ENCODE peak calls at places on chromosomes 12 and 14, in four cellular contexts. One of them, this sample, is unnamed.

GRCh38 chr12:113882690-113883089 is 83.4 kb downstream of the RBM19 start:
- DNase-seq in GM23248: no peak
- DNase-seq in neural progenitor cell: no peak
- DNase-seq in PC-3: no peak
- DNase-seq in this sample: no peak

GRCh38 chr12:57479376-57480115 is at the start of gene ARHGAP9:
- DNase-seq in neural progenitor cell: no peak
- DNase-seq in GM23248: no peak
- DNase-seq in PC-3: no peak
- DNase-seq in this sample: no peak

GRCh38 chr12:39357046-39357445 is 85.9 kb downstream of the KIF21A start:
- DNase-seq in GM23248: no peak
- DNase-seq in neural progenitor cell: no peak
- DNase-seq in PC-3: no peak
- DNase-seq in this sample: no peak

GRCh38 chr12:96421014-96421413 is 20.8 kb upstream of the CDK17 start:
- DNase-seq in PC-3: no peak
- DNase-seq in neural progenitor cell: no peak
- DNase-seq in GM23248: no peak
- DNase-seq in this sample: peak

GRCh38 chr12:6336859-6337744 is 4.8 kb downstream of the TNFRSF1A start:
- DNase-seq in neural progenitor cell: no peak
- DNase-seq in PC-3: no peak
- DNase-seq in GM23248: peak
- DNase-seq in this sample: no peak

GRCh38 chr12:48037267-48037915 is 33.1 kb upstream of the COL2A1 start:
- DNase-seq in neural progenitor cell: peak
- DNase-seq in GM23248: no peak
- DNase-seq in PC-3: no peak
- DNase-seq in this sample: no peak

GRCh38 chr14:83096092-83096491 is 1562.4 kb upstream of the SEL1L start:
- DNase-seq in PC-3: no peak
- DNase-seq in neural progenitor cell: no peak
- DNase-seq in GM23248: peak
- DNase-seq in this sample: no peak

GRCh38 chr12:122303068-122303467 is 36.8 kb upstream of the VPS33A start:
- DNase-seq in GM23248: no peak
- DNase-seq in neural progenitor cell: no peak
- DNase-seq in PC-3: no peak
- DNase-seq in this sample: no peak

DNA sequence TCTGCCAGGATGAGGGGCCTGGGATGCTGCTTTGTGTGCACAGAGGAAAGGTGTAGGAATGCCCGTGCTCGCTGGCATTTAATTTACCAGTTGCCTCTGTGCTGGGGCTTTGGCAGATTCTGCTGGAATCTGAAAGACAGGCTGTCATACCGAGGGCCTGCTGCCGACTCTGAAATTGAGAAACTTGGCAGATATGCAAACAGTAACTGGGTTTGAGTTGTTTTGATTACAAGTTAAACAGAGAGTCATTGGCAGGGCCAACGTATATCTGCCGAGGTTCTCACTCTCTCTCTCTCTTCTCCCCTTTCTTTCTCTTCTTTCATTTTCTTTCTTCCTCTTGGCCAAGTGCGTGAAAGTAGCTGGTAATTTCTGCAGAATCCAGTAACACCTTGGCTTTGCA is 618.7 kb downstream of the VRK1 start:
- DNase-seq in GM23248: no peak
- DNase-seq in neural progenitor cell: no peak
- DNase-seq in PC-3: no peak
- DNase-seq in this sample: no peak
- H3K9ac ChIP-seq in GM23248: no peak
- H3K9ac ChIP-seq in neural progenitor cell: no peak
- H3K9ac ChIP-seq in PC-3: no peak
- H3K9ac ChIP-seq in this sample: no peak

GRCh38 chr12:19886805-19887105 is 447.5 kb downstream of the AEBP2 start:
- DNase-seq in PC-3: no peak
- DNase-seq in GM23248: no peak
- DNase-seq in neural progenitor cell: no peak
- DNase-seq in this sample: no peak
- TF ChIP-seq EZH2phosphoT487 in PC-3: no peak
- TF ChIP-seq EZH2phosphoT487 in GM23248: no peak
- TF ChIP-seq EZH2phosphoT487 in neural progenitor cell: no peak
- TF ChIP-seq EZH2phosphoT487 in this sample: no peak

DNA sequence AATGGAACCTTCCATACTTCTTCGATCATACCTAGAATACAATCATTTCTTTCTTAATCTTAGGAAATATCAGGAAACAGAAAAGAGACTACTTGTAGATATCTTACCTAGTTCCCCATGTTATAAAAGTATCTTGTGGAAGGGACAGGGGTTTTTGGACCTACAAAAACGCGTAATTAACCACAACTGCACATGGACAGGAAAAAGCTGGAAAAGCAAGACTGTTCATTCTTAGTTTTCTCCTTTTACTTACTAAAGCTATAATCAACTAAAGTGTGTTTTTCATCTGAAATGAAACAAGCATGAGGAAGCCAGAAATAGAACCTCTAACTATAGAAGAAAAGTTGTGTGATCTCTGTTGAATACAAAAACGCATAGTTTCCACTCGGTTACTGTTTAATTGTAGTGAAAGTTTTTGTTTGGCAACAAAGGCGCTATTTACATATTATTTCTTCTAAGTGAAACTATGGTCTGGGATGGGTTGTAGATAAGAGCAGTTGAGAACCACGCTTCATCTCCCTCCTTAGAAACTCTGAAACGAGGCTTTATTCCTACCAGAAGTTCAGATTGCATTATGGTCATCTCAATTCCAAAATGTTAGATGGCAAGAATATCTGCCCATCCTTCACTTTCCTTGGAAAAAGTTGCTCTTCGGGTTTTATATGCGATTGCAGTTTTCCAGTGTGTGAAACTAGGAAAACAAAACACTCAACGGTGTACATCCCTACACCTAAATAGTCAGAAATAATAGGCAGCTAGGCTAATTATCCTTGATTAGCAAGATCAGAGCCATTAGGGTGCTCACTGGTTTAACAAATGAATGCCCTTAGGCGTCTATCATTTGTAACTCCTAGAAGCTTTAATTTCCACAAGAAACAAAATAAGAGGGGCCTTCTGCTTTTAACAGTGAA is 1.1 kb downstream of the BCAT1 start:
- DNase-seq in neural progenitor cell: peak
- DNase-seq in PC-3: no peak
- DNase-seq in GM23248: peak
- DNase-seq in this sample: no peak
- H3K9ac ChIP-seq in neural progenitor cell: peak
- H3K9ac ChIP-seq in PC-3: no peak
- H3K9ac ChIP-seq in GM23248: peak
- H3K9ac ChIP-seq in this sample: no peak

DNA sequence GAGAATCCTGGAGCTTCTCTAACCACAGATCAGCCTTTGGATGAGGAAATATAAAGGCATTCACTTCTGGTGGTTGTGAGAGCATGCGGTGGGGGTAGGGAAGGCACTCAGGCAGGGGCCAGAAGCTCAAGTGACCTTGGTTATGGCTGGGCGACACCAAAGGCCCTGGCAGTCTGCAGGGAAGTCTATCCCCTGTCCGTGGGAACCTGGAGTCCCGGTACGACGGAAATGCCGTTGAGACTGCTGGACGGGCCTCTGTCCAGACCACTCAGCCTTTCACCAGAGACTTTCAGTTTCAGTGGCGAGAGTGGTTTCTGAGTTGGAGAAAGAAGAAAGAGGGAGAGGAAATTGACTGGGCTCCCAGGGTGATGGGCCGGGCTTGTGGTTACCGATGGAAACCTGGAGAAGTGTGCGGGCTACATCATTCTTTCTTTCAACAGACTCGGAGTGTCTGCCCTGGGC is 20.9 kb downstream of the ISCA2 start:
- DNase-seq in GM23248: peak
- DNase-seq in neural progenitor cell: no peak
- DNase-seq in PC-3: no peak
- DNase-seq in this sample: peak
- TF ChIP-seq EZH2phosphoT487 in GM23248: peak
- TF ChIP-seq EZH2phosphoT487 in neural progenitor cell: no peak
- TF ChIP-seq EZH2phosphoT487 in PC-3: no peak
- TF ChIP-seq EZH2phosphoT487 in this sample: no peak

DNA sequence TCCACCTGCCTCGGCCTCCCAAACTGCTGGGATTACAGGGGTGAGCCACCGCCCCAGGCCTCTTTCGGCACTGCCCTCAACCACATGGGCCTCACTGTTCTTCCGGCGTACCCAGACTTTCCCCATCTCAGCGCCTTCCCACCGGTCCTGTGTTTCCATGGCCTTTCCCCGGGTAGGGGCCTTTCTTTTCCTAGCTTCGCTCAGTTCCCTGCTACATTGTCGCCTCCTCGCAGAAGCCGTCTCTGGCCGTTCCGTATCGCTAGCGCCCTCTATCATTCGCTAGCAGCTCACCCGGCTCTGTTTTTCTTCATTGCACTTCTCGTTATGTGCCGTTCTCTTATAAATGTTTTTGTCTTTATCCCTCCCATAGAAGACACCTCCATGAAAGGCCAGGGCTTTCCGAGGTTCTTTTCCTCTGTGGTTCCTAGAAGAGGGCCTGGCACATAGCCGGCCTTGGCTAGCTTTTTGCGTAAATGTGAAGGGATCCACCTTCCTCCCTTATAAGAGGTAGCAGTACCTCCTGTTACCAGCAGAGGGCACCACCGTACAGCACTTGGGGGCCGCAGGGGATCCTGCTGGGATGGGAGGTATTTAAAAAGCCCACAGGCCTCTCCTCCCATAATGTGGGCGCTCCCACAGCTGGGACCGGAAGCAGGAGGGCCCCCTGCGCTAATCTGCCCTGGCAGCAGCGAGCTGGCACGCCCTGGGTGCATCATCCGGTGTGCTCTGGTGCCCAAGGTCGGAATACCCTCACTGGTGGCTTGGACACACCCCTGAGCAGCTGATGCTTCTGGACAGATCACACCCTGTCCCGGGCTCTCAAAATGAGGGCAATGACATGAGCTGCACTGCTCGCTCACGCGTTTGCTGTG is 18.8 kb downstream of the TAMALIN start:
- DNase-seq in PC-3: peak
- DNase-seq in GM23248: peak
- DNase-seq in neural progenitor cell: peak
- DNase-seq in this sample: peak
- H3K9ac ChIP-seq in PC-3: peak
- H3K9ac ChIP-seq in GM23248: peak
- H3K9ac ChIP-seq in neural progenitor cell: no peak
- H3K9ac ChIP-seq in this sample: peak

GRCh38 chr12:120892265-120892664 is 11.9 kb downstream of the SPPL3 start:
- DNase-seq in PC-3: no peak
- DNase-seq in GM23248: no peak
- DNase-seq in neural progenitor cell: no peak
- DNase-seq in this sample: no peak
- TF ChIP-seq EZH2phosphoT487 in PC-3: no peak
- TF ChIP-seq EZH2phosphoT487 in GM23248: no peak
- TF ChIP-seq EZH2phosphoT487 in neural progenitor cell: no peak
- TF ChIP-seq EZH2phosphoT487 in this sample: no peak

GRCh38 chr12:85036241-85036707 is at the start of the genes LRRIQ1 and TSPAN19:
- DNase-seq in neural progenitor cell: peak
- DNase-seq in PC-3: peak
- DNase-seq in GM23248: peak
- DNase-seq in this sample: peak
- H3K9ac ChIP-seq in neural progenitor cell: peak
- H3K9ac ChIP-seq in PC-3: peak
- H3K9ac ChIP-seq in GM23248: peak
- H3K9ac ChIP-seq in this sample: peak

GRCh38 chr12:46677749-46678148 is 148.0 kb downstream of the SLC38A4 start:
- DNase-seq in PC-3: peak
- DNase-seq in neural progenitor cell: no peak
- DNase-seq in GM23248: peak
- DNase-seq in this sample: no peak
- TF ChIP-seq EZH2phosphoT487 in PC-3: no peak
- TF ChIP-seq EZH2phosphoT487 in neural progenitor cell: no peak
- TF ChIP-seq EZH2phosphoT487 in GM23248: no peak
- TF ChIP-seq EZH2phosphoT487 in this sample: no peak

GRCh38 chr12:28878629-28879028 is 270.4 kb upstream of the FAR2 start:
- DNase-seq in neural progenitor cell: no peak
- DNase-seq in PC-3: no peak
- DNase-seq in GM23248: no peak
- DNase-seq in this sample: no peak
- H3K9ac ChIP-seq in neural progenitor cell: no peak
- H3K9ac ChIP-seq in PC-3: no peak
- H3K9ac ChIP-seq in GM23248: no peak
- H3K9ac ChIP-seq in this sample: no peak

DNA sequence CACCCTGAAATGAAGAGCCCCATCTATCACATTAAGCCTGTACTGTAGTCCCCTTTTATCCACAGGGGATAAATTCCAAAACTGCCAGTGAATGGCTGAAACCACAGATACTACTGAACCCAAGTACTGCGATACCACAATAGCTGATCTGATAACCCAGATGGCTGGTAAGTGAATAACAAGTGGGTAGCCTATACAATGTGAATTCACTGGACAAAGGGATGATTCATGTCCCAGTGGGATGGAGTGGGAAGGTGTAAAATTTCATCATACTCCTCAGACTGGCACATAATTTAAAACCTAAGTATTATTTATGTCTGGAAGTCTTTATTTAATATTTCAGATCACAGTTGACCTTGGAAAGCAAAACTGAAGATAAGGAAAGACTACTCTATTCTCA is 201.3 kb downstream of the GPHN start:
- DNase-seq in PC-3: peak
- DNase-seq in GM23248: peak
- DNase-seq in neural progenitor cell: no peak
- DNase-seq in this sample: no peak
- TF ChIP-seq EZH2phosphoT487 in PC-3: no peak
- TF ChIP-seq EZH2phosphoT487 in GM23248: no peak
- TF ChIP-seq EZH2phosphoT487 in neural progenitor cell: no peak
- TF ChIP-seq EZH2phosphoT487 in this sample: no peak